ENCODE peak calls at places on chromosomes 1 and 21, in four cellular contexts. E is H1, C is HepG2, M is A549. V is an unnamed sample.
A peak's percentile ranks its signal among the peaks of the same experiment; 100 is the strongest.

GRCh38 chr1:41454406-41454805 is 30.1 kb downstream of the EDN2 start:
- DNase-seq in E (no peak), M (no peak), C (no peak), V (no peak)

GRCh38 chr1:220013497-220013896 is 32.8 kb downstream of the EPRS1 start:
- DNase-seq in M (no peak), E (no peak), C (no peak), V (no peak)

GRCh38 chr1:157035121-157035520 is 10.4 kb downstream of the ARHGEF11 start:
- DNase-seq in C (no peak), M (no peak), E (no peak), V (no peak)

GRCh38 chr1:154846921-154847442 is 23.1 kb downstream of the KCNN3 start:
- DNase-seq in E (no peak), M (no peak), C (no peak), V (no peak)

GRCh38 chr1:3685229-3685628 is 32.9 kb downstream of the TP73 start:
- DNase-seq in C (no peak), E (no peak), M (no peak), V (no peak)

GRCh38 chr1:52296345-52296744 is 69.7 kb downstream of the CC2D1B start:
- DNase-seq in C (peak; percentile 66), M (peak; percentile 46), E (no peak), V (peak; percentile 48)

GRCh38 chr1:112144738-112145426 is 155.4 kb upstream of the KCND3 start:
- DNase-seq in C (no peak), E (no peak), M (no peak), V (no peak)

GRCh38 chr1:241932845-241933244 is 24.7 kb upstream of the BECN2 start:
- DNase-seq in E (no peak), C (no peak), M (no peak), V (peak; percentile 6)

GRCh38 chr1:227753999-227754764 is 18.9 kb downstream of the SNAP47 start:
- DNase-seq in E (no peak), C (no peak), M (no peak), V (no peak)

GRCh38 chr1:216815239-216815955 is 92.2 kb upstream of the ESRRG start:
- DNase-seq in E (no peak), M (no peak), C (no peak), V (no peak)

DNA sequence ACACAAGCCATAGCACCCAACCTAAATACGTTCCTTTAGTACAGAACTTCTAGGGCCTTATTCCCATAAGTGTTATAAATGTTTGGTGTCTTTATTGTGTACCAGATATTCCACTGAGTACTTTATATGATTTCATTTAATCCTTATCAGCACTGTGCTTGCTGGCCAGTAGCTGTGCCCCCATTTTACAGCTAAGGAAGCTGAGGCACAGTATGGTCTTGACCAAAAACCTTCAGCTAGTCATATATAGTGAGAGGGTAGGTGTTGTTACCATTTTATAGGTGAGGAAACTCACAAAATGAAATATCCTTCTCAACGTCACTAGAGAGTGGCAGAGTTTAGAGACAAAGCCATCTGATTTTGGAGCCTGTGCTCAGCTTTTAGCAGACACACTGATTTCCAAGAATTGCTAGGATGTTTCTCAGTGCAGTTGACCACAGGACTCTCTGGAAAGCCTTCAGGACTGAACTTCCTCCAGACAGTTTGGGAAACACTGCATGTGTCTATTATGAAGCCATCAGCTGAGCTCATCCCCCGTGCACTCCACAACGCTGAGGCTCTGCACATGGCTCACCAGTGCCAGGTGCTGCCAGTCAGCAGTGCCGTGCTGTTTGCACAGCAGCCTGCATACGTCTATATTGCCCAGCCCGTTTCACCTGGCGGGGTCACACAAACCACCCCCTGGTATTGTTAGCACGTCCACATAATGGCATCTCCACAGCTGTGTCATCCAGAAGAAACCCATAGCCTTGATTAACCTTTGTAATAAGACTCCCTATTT is 15.4 kb downstream of the NPPA start:
- DNase-seq in C (no peak), M (no peak), E (no peak), V (no peak)
- TF ChIP-seq JUN in C (no peak), M (no peak), E (no peak), V (no peak)

GRCh38 chr1:54294846-54295245 is 94.9 kb downstream of the MRPL37 start:
- DNase-seq in E (no peak), C (no peak), M (no peak), V (no peak)
- TF ChIP-seq HDAC2 in E (no peak), C (no peak), M (no peak), V (no peak)

GRCh38 chr1:34113887-34114286 is 51.1 kb downstream of the CSMD2 start:
- DNase-seq in M (peak; percentile 9), C (peak; percentile 10), E (peak; percentile 48), V (no peak)
- TF ChIP-seq JUN in M (no peak), C (no peak), E (no peak), V (no peak)

GRCh38 chr1:233656700-233657099 is 42.8 kb downstream of the KCNK1 start:
- DNase-seq in E (no peak), C (no peak), M (no peak), V (no peak)

GRCh38 chr1:233656032-233656620 is 42.2 kb downstream of the KCNK1 start:
- DNase-seq in E (no peak), C (no peak), M (no peak), V (no peak)

GRCh38 chr1:233655433-233655844 is 41.5 kb downstream of the KCNK1 start:
- DNase-seq in E (no peak), C (no peak), M (no peak), V (no peak)

GRCh38 chr1:233652536-233652935 is 38.6 kb downstream of the KCNK1 start:
- DNase-seq in C (no peak), E (no peak), M (no peak), V (no peak)

GRCh38 chr1:233654667-233655432 is 40.9 kb downstream of the KCNK1 start:
- DNase-seq in C (no peak), E (no peak), M (peak; percentile 46), V (no peak)
- TF ChIP-seq HDAC2 in C (no peak), E (no peak), M (no peak), V (no peak)

DNA sequence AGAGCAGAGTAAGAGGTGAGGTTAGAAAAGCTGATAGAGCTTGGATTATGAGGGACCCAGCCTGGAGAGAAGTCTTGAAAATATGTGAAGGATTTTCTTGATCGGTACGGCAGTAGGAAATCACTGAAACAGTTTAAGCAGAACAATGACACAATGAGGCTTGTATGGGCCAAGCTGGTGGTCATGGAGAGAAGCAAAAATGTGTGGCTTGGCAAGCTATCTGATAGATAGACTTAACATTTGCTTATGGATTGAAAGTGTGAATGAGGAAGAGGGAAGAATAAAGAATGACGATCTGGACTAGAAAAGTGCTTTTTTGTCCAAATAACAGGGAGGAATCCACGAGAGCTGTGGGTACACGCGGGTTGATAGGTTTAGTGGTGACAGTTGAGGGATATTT is 15.4 kb upstream of the XPR1 start:
- DNase-seq in E (no peak), M (no peak), C (no peak), V (no peak)
- TF ChIP-seq JUN in E (no peak), M (no peak), C (no peak), V (no peak)

GRCh38 chr1:172914517-172915144 is 136.1 kb downstream of the TNFSF18 start:
- DNase-seq in C (no peak), M (no peak), E (no peak), V (no peak)
- TF ChIP-seq HDAC2 in C (no peak), M (no peak), E (no peak), V (no peak)

GRCh38 chr1:206662396-206663092 is 22.2 kb upstream of the MAPKAPK2 start:
- DNase-seq in M (no peak), C (no peak), E (no peak), V (peak; percentile 23)

GRCh38 chr1:206664740-206665139 is 20.0 kb upstream of the MAPKAPK2 start:
- DNase-seq in M (no peak), C (no peak), E (no peak), V (peak; percentile 16)

GRCh38 chr1:206666954-206667353 is 17.8 kb upstream of the MAPKAPK2 start:
- DNase-seq in M (no peak), E (no peak), C (no peak), V (no peak)

GRCh38 chr1:206661161-206661820 is 23.4 kb upstream of the MAPKAPK2 start:
- DNase-seq in C (no peak), M (no peak), E (no peak), V (no peak)

GRCh38 chr1:206663832-206664652 is 20.7 kb upstream of the MAPKAPK2 start:
- DNase-seq in C (peak; percentile 43), M (peak; percentile 64), E (peak; percentile 92), V (peak; percentile 83)
- TF ChIP-seq JUN in C (no peak), M (no peak), E (no peak), V (no peak)

DNA sequence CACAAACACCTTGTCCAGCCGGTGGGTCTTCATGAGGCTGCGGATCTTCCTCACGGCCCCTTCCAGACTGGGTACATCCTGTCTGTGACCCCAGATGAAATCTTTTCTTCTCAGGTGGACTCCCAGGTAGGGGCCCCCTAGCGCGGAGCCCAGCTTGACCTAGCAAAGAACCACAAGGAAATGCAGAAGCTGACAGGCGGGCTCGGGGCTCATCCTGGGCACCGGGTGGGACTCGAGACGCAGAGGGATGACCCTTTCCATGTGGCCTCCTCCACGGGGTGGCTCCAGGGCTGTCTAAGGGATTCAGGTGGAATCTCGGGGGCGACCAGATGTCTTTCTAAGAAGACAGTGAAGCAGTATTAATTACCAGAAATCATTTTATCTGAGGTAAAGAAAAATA is 17.8 kb downstream of the POFUT2 start:
- DNase-seq in C (no peak), M (no peak), E (no peak), V (no peak)
- TF ChIP-seq HDAC2 in C (no peak), M (no peak), E (no peak), V (no peak)

GRCh38 chr21:29080454-29080930 is 7.0 kb upstream of the CCT8 start:
- DNase-seq in M (no peak), E (no peak), C (no peak), V (no peak)
- TF ChIP-seq JUN in M (no peak), E (no peak), C (no peak), V (no peak)

GRCh38 chr1:44078087-44078486 is 40.5 kb upstream of the KLF17 start:
- DNase-seq in C (no peak), M (no peak), E (no peak), V (no peak)

GRCh38 chr1:44074415-44074814 is 43.2 kb upstream of the SLC6A9 start:
- DNase-seq in E (no peak), C (no peak), M (no peak), V (no peak)

GRCh38 chr1:44073528-44073927 is 42.3 kb upstream of the SLC6A9 start:
- DNase-seq in M (no peak), C (no peak), E (no peak), V (no peak)

GRCh38 chr1:44077421-44077820 is 41.2 kb upstream of the KLF17 start:
- DNase-seq in E (no peak), M (no peak), C (no peak), V (no peak)

GRCh38 chr1:44076093-44076492 is 42.5 kb upstream of the KLF17 start:
- DNase-seq in C (no peak), M (no peak), E (no peak), V (no peak)
- TF ChIP-seq HDAC2 in C (no peak), M (no peak), E (no peak), V (no peak)